ENCODE peak calls at places on chromosomes 4 and X, in seven cellular contexts. One of them, this sample, is unnamed.

GRCh38 chr4:134202136-134202535 is 547 bp upstream of the PABPC4L start:
- DNase-seq in SK-N-SH: no peak
- DNase-seq in activated naive CD8-positive, alpha-beta T cell treated with anti-CD3 and anti-CD28 coated beads, Interleukin-2, amount 50 U/mL, for 24 hours: no peak
- DNase-seq in RCC 7860: no peak
- DNase-seq in fibroblast of mammary gland: no peak
- DNase-seq in activated naive CD4-positive, alpha-beta T cell treated with Interleukin-2 at 50 U/mL for 16 hours: no peak
- DNase-seq in stimulated activated CD4-positive, alpha-beta T cell treated with anti-CD3 and anti-CD28 coated beads, Interleukin-12 subunit alpha, Interleukin-12 subunit beta, amount 100 ng/mL, for 4 hours: no peak
- DNase-seq in this sample: no peak

GRCh38 chr4:150283689-150284088 is 205.4 kb downstream of the DCLK2 start:
- DNase-seq in fibroblast of mammary gland: peak; percentile 97
- DNase-seq in RCC 7860: peak; percentile 44
- DNase-seq in stimulated activated CD4-positive, alpha-beta T cell treated with anti-CD3 and anti-CD28 coated beads, Interleukin-12 subunit alpha, Interleukin-12 subunit beta, amount 100 ng/mL, for 4 hours: no peak
- DNase-seq in SK-N-SH: peak; percentile 30
- DNase-seq in activated naive CD8-positive, alpha-beta T cell treated with anti-CD3 and anti-CD28 coated beads, Interleukin-2, amount 50 U/mL, for 24 hours: no peak
- DNase-seq in activated naive CD4-positive, alpha-beta T cell treated with Interleukin-2 at 50 U/mL for 16 hours: no peak
- DNase-seq in this sample: peak; percentile 89

GRCh38 chr4:78864405-78865024 is 74.7 kb downstream of the PAQR3 start:
- DNase-seq in SK-N-SH: peak; percentile 34
- DNase-seq in stimulated activated CD4-positive, alpha-beta T cell treated with anti-CD3 and anti-CD28 coated beads, Interleukin-12 subunit alpha, Interleukin-12 subunit beta, amount 100 ng/mL, for 4 hours: no peak
- DNase-seq in activated naive CD4-positive, alpha-beta T cell treated with Interleukin-2 at 50 U/mL for 16 hours: no peak
- DNase-seq in RCC 7860: peak; percentile 61
- DNase-seq in activated naive CD8-positive, alpha-beta T cell treated with anti-CD3 and anti-CD28 coated beads, Interleukin-2, amount 50 U/mL, for 24 hours: no peak
- DNase-seq in fibroblast of mammary gland: peak; percentile 90
- DNase-seq in this sample: peak; percentile 81

GRCh38 chrX:150450519-150451177 is 87.5 kb downstream of the MAMLD1 start:
- DNase-seq in activated naive CD4-positive, alpha-beta T cell treated with Interleukin-2 at 50 U/mL for 16 hours: peak; percentile 6
- DNase-seq in RCC 7860: no peak
- DNase-seq in SK-N-SH: no peak
- DNase-seq in fibroblast of mammary gland: no peak
- DNase-seq in stimulated activated CD4-positive, alpha-beta T cell treated with anti-CD3 and anti-CD28 coated beads, Interleukin-12 subunit alpha, Interleukin-12 subunit beta, amount 100 ng/mL, for 4 hours: no peak
- DNase-seq in activated naive CD8-positive, alpha-beta T cell treated with anti-CD3 and anti-CD28 coated beads, Interleukin-2, amount 50 U/mL, for 24 hours: no peak
- DNase-seq in this sample: no peak

GRCh38 chr4:153036931-153037330 is 100.8 kb downstream of the FHDC1 start:
- DNase-seq in SK-N-SH: no peak
- DNase-seq in fibroblast of mammary gland: peak; percentile 26
- DNase-seq in stimulated activated CD4-positive, alpha-beta T cell treated with anti-CD3 and anti-CD28 coated beads, Interleukin-12 subunit alpha, Interleukin-12 subunit beta, amount 100 ng/mL, for 4 hours: no peak
- DNase-seq in activated naive CD4-positive, alpha-beta T cell treated with Interleukin-2 at 50 U/mL for 16 hours: no peak
- DNase-seq in RCC 7860: no peak
- DNase-seq in activated naive CD8-positive, alpha-beta T cell treated with anti-CD3 and anti-CD28 coated beads, Interleukin-2, amount 50 U/mL, for 24 hours: no peak
- DNase-seq in this sample: peak; percentile 22

GRCh38 chr4:138392751-138393308 is 150.7 kb upstream of the SLC7A11 start:
- DNase-seq in activated naive CD8-positive, alpha-beta T cell treated with anti-CD3 and anti-CD28 coated beads, Interleukin-2, amount 50 U/mL, for 24 hours: no peak
- DNase-seq in activated naive CD4-positive, alpha-beta T cell treated with Interleukin-2 at 50 U/mL for 16 hours: no peak
- DNase-seq in stimulated activated CD4-positive, alpha-beta T cell treated with anti-CD3 and anti-CD28 coated beads, Interleukin-12 subunit alpha, Interleukin-12 subunit beta, amount 100 ng/mL, for 4 hours: no peak
- DNase-seq in SK-N-SH: no peak
- DNase-seq in fibroblast of mammary gland: no peak
- DNase-seq in RCC 7860: no peak
- DNase-seq in this sample: no peak

GRCh38 chrX:45422216-45422925 is 221.7 kb upstream of the DIPK2B start:
- DNase-seq in RCC 7860: no peak
- DNase-seq in activated naive CD8-positive, alpha-beta T cell treated with anti-CD3 and anti-CD28 coated beads, Interleukin-2, amount 50 U/mL, for 24 hours: no peak
- DNase-seq in fibroblast of mammary gland: peak; percentile 45
- DNase-seq in activated naive CD4-positive, alpha-beta T cell treated with Interleukin-2 at 50 U/mL for 16 hours: no peak
- DNase-seq in SK-N-SH: no peak
- DNase-seq in stimulated activated CD4-positive, alpha-beta T cell treated with anti-CD3 and anti-CD28 coated beads, Interleukin-12 subunit alpha, Interleukin-12 subunit beta, amount 100 ng/mL, for 4 hours: no peak
- DNase-seq in this sample: peak; percentile 39

GRCh38 chrX:118254611-118255010 is 91.3 kb upstream of the WDR44 start:
- DNase-seq in activated naive CD4-positive, alpha-beta T cell treated with Interleukin-2 at 50 U/mL for 16 hours: peak; percentile 16
- DNase-seq in SK-N-SH: peak; percentile 38
- DNase-seq in RCC 7860: peak; percentile 18
- DNase-seq in activated naive CD8-positive, alpha-beta T cell treated with anti-CD3 and anti-CD28 coated beads, Interleukin-2, amount 50 U/mL, for 24 hours: peak; percentile 39
- DNase-seq in stimulated activated CD4-positive, alpha-beta T cell treated with anti-CD3 and anti-CD28 coated beads, Interleukin-12 subunit alpha, Interleukin-12 subunit beta, amount 100 ng/mL, for 4 hours: peak; percentile 7
- DNase-seq in fibroblast of mammary gland: peak; percentile 60
- DNase-seq in this sample: peak; percentile 35

This sample was measured in GM23248.